ENCODE peak calls at places on chromosomes 16 and 17, in eight cellular contexts. One of them, this sample, is unnamed.

GRCh38 chr17:43611230-43611969 is 50.3 kb downstream of the MEOX1 start:
- DNase-seq in suprapubic skin: no peak
- DNase-seq in HepG2: no peak
- DNase-seq in sigmoid colon: no peak
- DNase-seq in transverse colon: no peak
- DNase-seq in A549: peak; percentile 50
- DNase-seq in tibial nerve: no peak
- DNase-seq in SK-N-SH: no peak
- DNase-seq in this sample: no peak

GRCh38 chr17:38674013-38674748 is 576 bp downstream of the EPOP start:
- DNase-seq in sigmoid colon: no peak
- DNase-seq in tibial nerve: no peak
- DNase-seq in suprapubic skin: no peak
- DNase-seq in SK-N-SH: peak; percentile 81
- DNase-seq in transverse colon: peak; percentile 22
- DNase-seq in A549: peak; percentile 51
- DNase-seq in HepG2: no peak
- DNase-seq in this sample: peak; percentile 24

GRCh38 chr17:58308985-58309917 is 19.3 kb downstream of the TSPOAP1 start:
- DNase-seq in SK-N-SH: peak; percentile 31
- DNase-seq in sigmoid colon: no peak
- DNase-seq in HepG2: no peak
- DNase-seq in tibial nerve: no peak
- DNase-seq in A549: no peak
- DNase-seq in suprapubic skin: no peak
- DNase-seq in transverse colon: no peak
- DNase-seq in this sample: no peak

GRCh38 chr17:7477392-7478275 is 1.8 kb downstream of the ZBTB4 start:
- DNase-seq in HepG2: peak; percentile 31
- DNase-seq in sigmoid colon: peak; percentile 82
- DNase-seq in SK-N-SH: peak; percentile 54
- DNase-seq in A549: peak; percentile 24
- DNase-seq in tibial nerve: no peak
- DNase-seq in transverse colon: peak; percentile 28
- DNase-seq in suprapubic skin: no peak
- DNase-seq in this sample: peak; percentile 54

GRCh38 chr17:78357687-78358537 is 2.0 kb downstream of the SOCS3 start:
- DNase-seq in transverse colon: no peak
- DNase-seq in tibial nerve: no peak
- DNase-seq in A549: peak; percentile 37
- DNase-seq in suprapubic skin: no peak
- DNase-seq in HepG2: no peak
- DNase-seq in sigmoid colon: no peak
- DNase-seq in SK-N-SH: no peak
- DNase-seq in this sample: no peak

GRCh38 chr16:50079741-50080140 is 14.0 kb downstream of the HEATR3 start:
- DNase-seq in transverse colon: no peak
- DNase-seq in suprapubic skin: no peak
- DNase-seq in HepG2: no peak
- DNase-seq in sigmoid colon: no peak
- DNase-seq in A549: no peak
- DNase-seq in tibial nerve: no peak
- DNase-seq in SK-N-SH: no peak
- DNase-seq in this sample: no peak

GRCh38 chr17:46865100-46865499 is 13.7 kb downstream of the WNT9B start:
- DNase-seq in suprapubic skin: no peak
- DNase-seq in A549: no peak
- DNase-seq in tibial nerve: no peak
- DNase-seq in transverse colon: no peak
- DNase-seq in sigmoid colon: no peak
- DNase-seq in HepG2: no peak
- DNase-seq in SK-N-SH: peak; percentile 51
- DNase-seq in this sample: no peak

GRCh38 chr16:3413730-3414379 is 12.8 kb downstream of the ZNF174 start:
- DNase-seq in A549: no peak
- DNase-seq in HepG2: no peak
- DNase-seq in tibial nerve: no peak
- DNase-seq in suprapubic skin: no peak
- DNase-seq in sigmoid colon: no peak
- DNase-seq in transverse colon: no peak
- DNase-seq in SK-N-SH: no peak
- DNase-seq in this sample: no peak

GRCh38 chr17:2336215-2337151 is at the start of gene TSR1:
- DNase-seq in SK-N-SH: peak; percentile 97
- DNase-seq in suprapubic skin: peak; percentile 94
- DNase-seq in sigmoid colon: peak; percentile 95
- DNase-seq in HepG2: peak; percentile 87
- DNase-seq in transverse colon: peak; percentile 93
- DNase-seq in A549: peak; percentile 94
- DNase-seq in tibial nerve: peak; percentile 69
- DNase-seq in this sample: peak; percentile 96

GRCh38 chr17:18026408-18026776 is 12.6 kb downstream of the ATPAF2 start:
- DNase-seq in A549: no peak
- DNase-seq in tibial nerve: no peak
- DNase-seq in SK-N-SH: peak; percentile 68
- DNase-seq in suprapubic skin: no peak
- DNase-seq in transverse colon: no peak
- DNase-seq in HepG2: no peak
- DNase-seq in sigmoid colon: no peak
- DNase-seq in this sample: no peak
- TF ChIP-seq CTCF in A549: no peak
- TF ChIP-seq CTCF in tibial nerve: no peak
- TF ChIP-seq CTCF in SK-N-SH: no peak
- TF ChIP-seq CTCF in suprapubic skin: no peak
- TF ChIP-seq CTCF in transverse colon: no peak
- TF ChIP-seq CTCF in HepG2: no peak
- TF ChIP-seq CTCF in sigmoid colon: no peak
- TF ChIP-seq CTCF in this sample: no peak

DNA sequence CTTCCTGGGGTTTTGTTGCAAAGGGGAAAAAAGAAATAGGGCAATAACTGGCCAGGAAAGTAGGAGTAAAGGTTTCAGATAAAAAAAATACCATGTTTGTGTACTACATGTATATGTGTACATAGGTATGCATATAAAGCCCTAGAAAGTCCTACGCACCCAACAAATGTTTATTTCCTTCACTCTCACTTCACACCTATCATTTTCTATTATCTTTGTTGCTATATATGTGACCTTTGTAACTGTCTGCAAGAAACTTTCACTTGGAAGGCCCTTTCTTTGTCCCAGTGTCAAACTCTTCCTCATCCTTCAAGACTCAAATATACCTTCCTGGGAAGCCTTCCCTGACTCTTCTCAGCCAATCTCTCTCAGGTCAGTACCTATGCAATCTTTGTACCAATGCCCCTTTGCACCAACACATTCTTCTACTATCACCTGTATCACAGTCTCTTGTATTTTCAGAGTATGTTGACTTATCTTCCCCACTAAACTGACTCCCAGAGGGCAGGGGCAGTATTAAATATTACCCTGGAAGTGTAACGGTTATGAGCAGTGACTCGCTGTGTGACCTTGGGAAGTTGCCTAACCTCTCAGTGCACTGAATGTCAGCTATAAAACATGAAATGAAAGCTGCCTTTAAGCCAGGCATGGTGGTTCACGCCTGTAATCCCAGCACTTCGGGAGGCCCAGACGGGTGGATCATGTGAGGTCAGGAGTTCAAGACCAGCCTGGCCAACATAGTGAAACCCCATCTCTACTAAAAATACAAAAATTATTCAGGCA is 6.5 kb downstream of the XPO6 start:
- DNase-seq in HepG2: no peak
- DNase-seq in transverse colon: no peak
- DNase-seq in tibial nerve: no peak
- DNase-seq in A549: no peak
- DNase-seq in SK-N-SH: no peak
- DNase-seq in sigmoid colon: no peak
- DNase-seq in suprapubic skin: no peak
- DNase-seq in this sample: no peak
- H3K4me1 ChIP-seq in HepG2: peaks cover 57% of the 10 kb centered on the region
- H3K4me1 ChIP-seq in transverse colon: peaks cover 44% of the 10 kb centered on the region
- H3K4me1 ChIP-seq in tibial nerve: no peaks in the 10 kb centered on the region
- H3K4me1 ChIP-seq in A549: peaks cover 17% of the 10 kb centered on the region
- H3K4me1 ChIP-seq in SK-N-SH: peaks cover 9% of the 10 kb centered on the region
- H3K4me1 ChIP-seq in sigmoid colon: peaks cover 11% of the 10 kb centered on the region
- H3K4me1 ChIP-seq in suprapubic skin: peaks cover 37% of the 10 kb centered on the region
- H3K4me1 ChIP-seq in this sample: peaks cover 9% of the 10 kb centered on the region

GRCh38 chr16:23700509-23700908 is 12.5 kb downstream of the ERN2 start:
- DNase-seq in HepG2: no peak
- DNase-seq in transverse colon: peak; percentile 56
- DNase-seq in sigmoid colon: no peak
- DNase-seq in SK-N-SH: no peak
- DNase-seq in suprapubic skin: no peak
- DNase-seq in A549: no peak
- DNase-seq in tibial nerve: no peak
- DNase-seq in this sample: no peak
- TF ChIP-seq EP300 in HepG2: no peak
- TF ChIP-seq EP300 in transverse colon: no peak
- TF ChIP-seq EP300 in sigmoid colon: no peak
- TF ChIP-seq EP300 in SK-N-SH: no peak
- TF ChIP-seq EP300 in suprapubic skin: no peak
- TF ChIP-seq EP300 in A549: no peak
- TF ChIP-seq EP300 in tibial nerve: no peak
- TF ChIP-seq EP300 in this sample: no peak

DNA sequence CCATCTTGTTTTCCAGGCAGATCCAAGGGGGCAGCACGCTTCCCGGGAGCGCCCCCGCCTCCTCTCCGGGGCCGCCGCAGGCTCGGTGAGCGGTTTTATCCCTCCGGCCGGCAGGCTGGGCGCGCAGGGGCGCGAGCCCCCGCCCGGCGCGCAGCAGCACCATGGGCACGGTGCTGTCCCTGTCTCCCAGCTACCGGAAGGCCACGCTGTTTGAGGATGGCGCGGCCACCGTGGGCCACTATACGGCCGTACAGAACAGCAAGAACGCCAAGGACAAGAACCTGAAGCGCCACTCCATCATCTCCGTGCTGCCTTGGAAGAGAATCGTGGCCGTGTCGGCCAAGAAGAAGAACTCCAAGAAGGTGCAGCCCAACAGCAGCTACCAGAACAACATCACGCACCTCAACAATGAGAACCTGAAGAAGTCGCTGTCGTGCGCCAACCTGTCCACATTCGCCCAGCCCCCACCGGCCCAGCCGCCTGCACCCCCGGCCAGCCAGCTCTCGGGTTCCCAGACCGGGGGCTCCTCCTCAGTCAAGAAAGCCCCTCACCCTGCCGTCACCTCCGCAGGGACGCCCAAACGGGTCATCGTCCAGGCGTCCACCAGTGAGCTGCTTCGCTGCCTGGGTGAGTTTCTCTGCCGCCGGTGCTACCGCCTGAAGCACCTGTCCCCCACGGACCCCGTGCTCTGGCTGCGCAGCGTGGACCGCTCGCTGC is 825 bp downstream of the CDK5R1 start:
- DNase-seq in transverse colon: no peak
- DNase-seq in HepG2: no peak
- DNase-seq in sigmoid colon: no peak
- DNase-seq in tibial nerve: no peak
- DNase-seq in suprapubic skin: no peak
- DNase-seq in A549: peak; percentile 31
- DNase-seq in SK-N-SH: peak; percentile 76
- DNase-seq in this sample: no peak
- TF ChIP-seq CTCF in transverse colon: no peak
- TF ChIP-seq CTCF in HepG2: peak; percentile 16
- TF ChIP-seq CTCF in sigmoid colon: no peak
- TF ChIP-seq CTCF in tibial nerve: no peak
- TF ChIP-seq CTCF in suprapubic skin: no peak
- TF ChIP-seq CTCF in A549: no peak
- TF ChIP-seq CTCF in SK-N-SH: peak; percentile 6
- TF ChIP-seq CTCF in this sample: no peak

GRCh38 chr17:73279704-73280103 is 18.0 kb upstream of the CPSF4L start:
- DNase-seq in A549: no peak
- DNase-seq in sigmoid colon: no peak
- DNase-seq in HepG2: no peak
- DNase-seq in transverse colon: no peak
- DNase-seq in tibial nerve: no peak
- DNase-seq in suprapubic skin: no peak
- DNase-seq in SK-N-SH: no peak
- DNase-seq in this sample: no peak
- H3K4me1 ChIP-seq in A549: peaks cover 7% of the 10 kb centered on the region
- H3K4me1 ChIP-seq in sigmoid colon: peaks cover 59% of the 10 kb centered on the region
- H3K4me1 ChIP-seq in HepG2: peaks cover 38% of the 10 kb centered on the region
- H3K4me1 ChIP-seq in transverse colon: peaks cover 46% of the 10 kb centered on the region
- H3K4me1 ChIP-seq in tibial nerve: no peaks in the 10 kb centered on the region
- H3K4me1 ChIP-seq in suprapubic skin: peaks cover 35% of the 10 kb centered on the region
- H3K4me1 ChIP-seq in SK-N-SH: peaks cover 36% of the 10 kb centered on the region
- H3K4me1 ChIP-seq in this sample: peaks cover 13% of the 10 kb centered on the region

DNA sequence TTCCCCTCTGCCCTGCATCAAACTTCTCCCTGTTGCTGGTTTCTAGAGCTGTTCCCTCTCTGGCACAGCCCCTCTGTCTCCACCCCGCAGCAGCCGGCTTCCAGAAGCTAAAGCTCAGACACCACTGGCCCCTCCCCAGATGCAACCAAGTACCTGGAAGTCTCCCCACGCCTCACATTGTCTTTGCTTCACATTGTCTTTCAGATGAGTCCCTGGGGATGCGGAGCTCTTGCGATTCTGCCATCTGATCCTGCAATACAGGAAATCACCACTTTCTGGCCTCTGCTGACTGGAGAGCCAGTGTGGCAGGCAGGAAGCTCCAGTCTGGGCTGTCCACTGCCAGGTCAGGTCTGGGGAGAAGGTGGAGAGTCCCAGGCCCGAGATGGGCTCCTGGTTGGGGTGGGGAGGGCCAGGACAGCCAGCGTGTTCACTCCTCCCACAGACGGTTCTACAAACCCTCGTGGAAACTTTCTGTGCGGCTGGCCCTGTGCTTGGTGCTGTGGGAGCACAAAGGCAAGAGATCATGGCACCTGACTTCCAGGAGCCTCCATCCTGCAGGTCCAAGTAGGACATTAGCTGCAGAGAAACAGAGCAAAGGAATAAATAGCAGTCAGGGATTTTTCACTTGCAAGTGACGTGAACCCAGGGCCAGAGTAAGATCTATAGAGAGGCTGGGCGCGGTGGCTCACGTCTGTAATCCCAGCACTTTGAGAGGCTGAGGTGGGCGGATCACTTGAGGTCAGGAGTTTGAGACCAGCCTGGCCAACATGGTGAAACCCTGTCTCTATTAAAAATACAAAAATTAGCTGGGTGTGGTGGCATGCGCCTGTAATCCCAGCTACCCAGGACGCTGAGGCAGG is 47.9 kb upstream of the MAP3K14 start:
- DNase-seq in SK-N-SH: peak; percentile 24
- DNase-seq in A549: peak; percentile 44
- DNase-seq in sigmoid colon: peak; percentile 56
- DNase-seq in HepG2: no peak
- DNase-seq in transverse colon: no peak
- DNase-seq in suprapubic skin: peak; percentile 67
- DNase-seq in tibial nerve: peak; percentile 9
- DNase-seq in this sample: no peak
- TF ChIP-seq EP300 in SK-N-SH: no peak
- TF ChIP-seq EP300 in A549: no peak
- TF ChIP-seq EP300 in sigmoid colon: no peak
- TF ChIP-seq EP300 in HepG2: no peak
- TF ChIP-seq EP300 in transverse colon: no peak
- TF ChIP-seq EP300 in suprapubic skin: no peak
- TF ChIP-seq EP300 in tibial nerve: no peak
- TF ChIP-seq EP300 in this sample: no peak

This sample was measured in upper lobe of left lung.